ENCODE peak calls at places on chromosomes 12 and 14, in ten cellular contexts. T, R, P, H, I, S, U, F, E and C are unnamed samples.

GRCh38 chr14:55074662-55075061 is 23.2 kb downstream of the MAPK1IP1L start:
- DNase-seq in T (no peak), R (no peak), P (no peak), H (no peak), I (no peak), S (no peak), U (no peak), F (no peak), E (no peak), C (no peak)

GRCh38 chr14:101362529-101363260 is 198.6 kb upstream of the DIO3 start:
- DNase-seq in T (no peak), R (no peak), P (no peak), H (no peak), I (no peak), S (no peak), U (no peak), F (no peak), E (no peak), C (no peak)

GRCh38 chr12:124568431-124569374 is 1.3 kb upstream of the NCOR2 start:
- DNase-seq in T (peak; percentile 64), R (no peak), P (peak; percentile 21), H (peak; percentile 87), I (no peak), S (peak; percentile 84), U (peak; percentile 67), F (no peak), E (peak; percentile 86), C (peak; percentile 65)

GRCh38 chr14:103071544-103072251 is 12.3 kb upstream of the LBHD2 start:
- DNase-seq in T (no peak), R (no peak), P (no peak), H (no peak), I (no peak), S (peak; percentile 61), U (peak; percentile 64), F (no peak), E (no peak), C (peak; percentile 63)

GRCh38 chr12:88393017-88393767 is 187.1 kb downstream of the KITLG start:
- DNase-seq in T (no peak), R (no peak), P (no peak), H (no peak), I (no peak), S (no peak), U (no peak), F (no peak), E (no peak), C (no peak)

GRCh38 chr14:85934123-85934885 is 404.4 kb downstream of the FLRT2 start:
- DNase-seq in T (peak; percentile 4), R (peak; percentile 13), P (peak; percentile 20), H (peak; percentile 14), I (peak; percentile 50), S (peak; percentile 8), U (no peak), F (no peak), E (no peak), C (no peak)

GRCh38 chr12:108563135-108563803 is 873 bp downstream of the ISCU start:
- DNase-seq in T (peak; percentile 87), R (peak; percentile 97), P (peak; percentile 90), H (peak; percentile 81), I (peak; percentile 79), S (peak; percentile 85), U (peak; percentile 95), F (peak; percentile 75), E (peak; percentile 88), C (peak; percentile 88)

GRCh38 chr14:75648066-75648838 is 12.4 kb downstream of the ERG28 start:
- DNase-seq in T (peak; percentile 87), R (peak; percentile 64), P (no peak), H (no peak), I (no peak), S (peak; percentile 59), U (no peak), F (no peak), E (peak; percentile 89), C (no peak)

GRCh38 chr12:24396266-24396665 is 446.8 kb upstream of the SOX5 start:
- DNase-seq in T (no peak), R (no peak), P (no peak), H (no peak), I (no peak), S (no peak), U (no peak), F (no peak), E (no peak), C (no peak)

GRCh38 chr12:26046886-26047285 is 78.0 kb downstream of the BHLHE41 start:
- DNase-seq in T (no peak), R (no peak), P (no peak), H (no peak), I (no peak), S (no peak), U (no peak), F (no peak), E (no peak), C (no peak)

GRCh38 chr12:26044007-26044394 is 80.8 kb downstream of the BHLHE41 start:
- DNase-seq in T (no peak), R (no peak), P (no peak), H (no peak), I (no peak), S (no peak), U (no peak), F (no peak), E (no peak), C (no peak)

GRCh38 chr12:26046203-26046602 is 78.6 kb downstream of the BHLHE41 start:
- DNase-seq in T (no peak), R (no peak), P (no peak), H (no peak), I (no peak), S (no peak), U (no peak), F (no peak), E (no peak), C (no peak)

GRCh38 chr12:26044592-26044991 is 80.2 kb downstream of the BHLHE41 start:
- DNase-seq in T (no peak), R (no peak), P (no peak), H (no peak), I (no peak), S (no peak), U (no peak), F (no peak), E (no peak), C (no peak)

GRCh38 chr12:26047401-26048226 is 77.2 kb downstream of the BHLHE41 start:
- DNase-seq in T (no peak), R (no peak), P (no peak), H (no peak), I (no peak), S (no peak), U (no peak), F (no peak), E (peak; percentile 56), C (no peak)
- H3K4me1 ChIP-seq in T (no peaks in the 10 kb centered on the region), R (peaks cover 14% of the 10 kb centered on the region), P (no peaks in the 10 kb centered on the region), H (peaks cover 13% of the 10 kb centered on the region), I (no peaks in the 10 kb centered on the region), S (peaks cover 10% of the 10 kb centered on the region), U (no peaks in the 10 kb centered on the region), F (no peaks in the 10 kb centered on the region), E (peaks cover 23% of the 10 kb centered on the region), C (no peaks in the 10 kb centered on the region)

GRCh38 chr14:33985242-33985641 is 34.4 kb upstream of the EGLN3 start:
- DNase-seq in T (no peak), R (no peak), P (no peak), H (no peak), I (no peak), S (no peak), U (no peak), F (no peak), E (no peak), C (no peak)

GRCh38 chr14:33987565-33988080 is 36.7 kb upstream of the EGLN3 start:
- DNase-seq in T (no peak), R (no peak), P (no peak), H (no peak), I (no peak), S (no peak), U (no peak), F (no peak), E (no peak), C (no peak)

GRCh38 chr14:33992274-33993050 is 41.6 kb upstream of the EGLN3 start:
- DNase-seq in T (no peak), R (no peak), P (no peak), H (no peak), I (no peak), S (no peak), U (no peak), F (no peak), E (no peak), C (no peak)

GRCh38 chr14:33986804-33987203 is 35.9 kb upstream of the EGLN3 start:
- DNase-seq in T (no peak), R (peak; percentile 56), P (no peak), H (no peak), I (no peak), S (no peak), U (no peak), F (no peak), E (no peak), C (no peak)

GRCh38 chr14:33990790-33991189 is 39.9 kb upstream of the EGLN3 start:
- DNase-seq in T (no peak), R (no peak), P (no peak), H (no peak), I (no peak), S (no peak), U (no peak), F (no peak), E (no peak), C (no peak)
- H3K4me1 ChIP-seq in T (no peaks in the 10 kb centered on the region), R (peaks cover 15% of the 10 kb centered on the region), P (peaks cover 4% of the 10 kb centered on the region), H (no peaks in the 10 kb centered on the region), I (no peaks in the 10 kb centered on the region), S (peaks cover 3% of the 10 kb centered on the region), U (no peaks in the 10 kb centered on the region), F (no peaks in the 10 kb centered on the region), E (peaks cover 7% of the 10 kb centered on the region), C (no peaks in the 10 kb centered on the region)

DNA sequence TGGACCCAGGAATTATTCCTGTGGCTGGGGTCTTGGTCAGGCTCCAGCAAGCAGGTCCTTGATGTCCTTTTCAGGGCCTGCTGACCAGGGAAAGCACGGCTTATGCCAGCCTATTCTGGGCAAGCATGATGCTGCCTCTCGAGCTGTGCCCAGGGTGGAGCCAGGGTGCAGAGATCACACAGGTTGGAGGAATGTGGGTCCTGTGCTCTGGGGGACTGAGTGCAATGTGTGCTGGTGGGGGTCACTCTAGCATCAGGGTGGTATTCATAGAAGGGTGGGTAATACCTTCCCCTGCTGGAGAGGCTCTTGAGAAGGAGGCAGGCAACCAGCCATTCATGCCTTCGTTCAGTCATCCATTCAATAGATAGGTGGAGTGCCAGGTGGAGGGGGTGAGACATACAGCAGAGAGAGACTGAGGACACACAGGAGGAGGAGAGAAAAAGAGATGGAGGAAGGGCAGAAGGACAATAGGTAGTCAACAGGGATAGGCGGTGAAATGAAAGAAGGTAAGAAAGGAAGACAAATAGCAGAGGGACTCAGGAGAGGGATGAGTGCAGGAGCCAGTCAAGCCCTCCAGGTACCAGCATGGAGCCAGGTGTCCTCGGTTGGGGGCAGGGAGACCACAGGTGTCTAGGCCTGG is 5.1 kb upstream of the ZNF385A start:
- DNase-seq in T (no peak), R (no peak), P (no peak), H (no peak), I (no peak), S (no peak), U (no peak), F (no peak), E (peak; percentile 39), C (no peak)
- H3K4me1 ChIP-seq in T (no peaks in the 10 kb centered on the region), R (peaks cover 15% of the 10 kb centered on the region), P (peaks cover 4% of the 10 kb centered on the region), H (no peaks in the 10 kb centered on the region), I (peaks cover 4% of the 10 kb centered on the region), S (no peaks in the 10 kb centered on the region), U (no peaks in the 10 kb centered on the region), F (peaks cover 79% of the 10 kb centered on the region), E (peaks cover 13% of the 10 kb centered on the region), C (peaks cover 6% of the 10 kb centered on the region)

DNA sequence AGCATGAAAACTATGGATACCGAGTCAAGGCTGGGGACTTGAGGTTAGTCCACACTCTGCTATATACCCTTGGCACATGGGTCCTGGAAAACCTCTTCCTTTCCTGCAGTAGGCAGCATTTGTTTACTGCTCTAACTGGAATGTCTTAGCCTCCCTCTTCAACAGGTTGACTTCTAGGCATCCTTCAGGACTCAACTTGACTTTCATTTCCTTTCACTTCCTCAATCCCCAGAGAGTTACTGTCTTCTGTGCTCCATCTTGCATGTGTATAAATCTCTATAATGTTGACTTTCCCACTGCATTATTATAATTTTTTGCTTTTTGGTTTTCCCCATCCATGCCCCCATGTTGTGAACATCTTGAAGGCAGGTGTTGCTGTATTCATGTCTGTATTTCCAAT is 107.9 kb downstream of the VRK1 start:
- DNase-seq in T (no peak), R (no peak), P (no peak), H (no peak), I (no peak), S (no peak), U (no peak), F (no peak), E (no peak), C (no peak)
- H3K4me1 ChIP-seq in T (no peaks in the 10 kb centered on the region), R (peaks cover 7% of the 10 kb centered on the region), P (no peaks in the 10 kb centered on the region), H (no peaks in the 10 kb centered on the region), I (no peaks in the 10 kb centered on the region), S (peaks cover 2% of the 10 kb centered on the region), U (no peaks in the 10 kb centered on the region), F (no peaks in the 10 kb centered on the region), E (no peaks in the 10 kb centered on the region), C (no peaks in the 10 kb centered on the region)